ENCODE peak calls at places on chromosomes 6 and 20, in nine cellular contexts. One of them, this sample, is unnamed.

GRCh38 chr6:51514396-51515051 is 572.9 kb downstream of the PKHD1 start:
- DNase-seq in Peyer's patch: no peak
- DNase-seq in lung: no peak
- DNase-seq in cardiac muscle cell: no peak
- DNase-seq in neural progenitor cell: peak
- DNase-seq in tibial nerve: no peak
- DNase-seq in tibial artery: no peak
- DNase-seq in uterus: no peak
- DNase-seq in ovary: no peak
- DNase-seq in this sample: peak

GRCh38 chr20:22597303-22597702 is 12.9 kb upstream of the FOXA2 start:
- DNase-seq in Peyer's patch: no peak
- DNase-seq in lung: no peak
- DNase-seq in cardiac muscle cell: no peak
- DNase-seq in neural progenitor cell: no peak
- DNase-seq in tibial nerve: no peak
- DNase-seq in tibial artery: no peak
- DNase-seq in uterus: no peak
- DNase-seq in ovary: no peak
- DNase-seq in this sample: no peak

GRCh38 chr20:56249244-56249955 is 868 bp downstream of the MC3R start:
- DNase-seq in Peyer's patch: no peak
- DNase-seq in lung: no peak
- DNase-seq in cardiac muscle cell: peak
- DNase-seq in neural progenitor cell: peak
- DNase-seq in tibial nerve: no peak
- DNase-seq in tibial artery: no peak
- DNase-seq in uterus: no peak
- DNase-seq in ovary: peak
- DNase-seq in this sample: no peak

GRCh38 chr6:163626073-163626867 is 211.8 kb downstream of the QKI start:
- DNase-seq in Peyer's patch: no peak
- DNase-seq in lung: no peak
- DNase-seq in cardiac muscle cell: no peak
- DNase-seq in neural progenitor cell: no peak
- DNase-seq in tibial nerve: no peak
- DNase-seq in tibial artery: peak
- DNase-seq in uterus: no peak
- DNase-seq in ovary: no peak
- DNase-seq in this sample: no peak

GRCh38 chr6:103675807-103676406 is 1183.8 kb downstream of the HACE1 start:
- DNase-seq in Peyer's patch: no peak
- DNase-seq in lung: no peak
- DNase-seq in cardiac muscle cell: no peak
- DNase-seq in neural progenitor cell: no peak
- DNase-seq in tibial nerve: no peak
- DNase-seq in tibial artery: no peak
- DNase-seq in uterus: no peak
- DNase-seq in ovary: no peak
- DNase-seq in this sample: no peak

GRCh38 chr6:83637953-83638352 is 70.9 kb downstream of the SNAP91 start:
- DNase-seq in Peyer's patch: no peak
- DNase-seq in lung: no peak
- DNase-seq in cardiac muscle cell: no peak
- DNase-seq in neural progenitor cell: no peak
- DNase-seq in tibial nerve: no peak
- DNase-seq in tibial artery: no peak
- DNase-seq in uterus: no peak
- DNase-seq in ovary: no peak
- DNase-seq in this sample: no peak

GRCh38 chr20:50824137-50824536 is 29.3 kb downstream of the BCAS4 start:
- DNase-seq in Peyer's patch: no peak
- DNase-seq in lung: peak
- DNase-seq in cardiac muscle cell: peak
- DNase-seq in neural progenitor cell: no peak
- DNase-seq in tibial nerve: peak
- DNase-seq in tibial artery: peak
- DNase-seq in uterus: peak
- DNase-seq in ovary: peak
- DNase-seq in this sample: no peak

GRCh38 chr6:21597706-21598273 is 4.2 kb downstream of the SOX4 start:
- DNase-seq in Peyer's patch: no peak
- DNase-seq in lung: no peak
- DNase-seq in cardiac muscle cell: peak
- DNase-seq in neural progenitor cell: no peak
- DNase-seq in tibial nerve: no peak
- DNase-seq in tibial artery: no peak
- DNase-seq in uterus: no peak
- DNase-seq in ovary: no peak
- DNase-seq in this sample: no peak

GRCh38 chr6:54665246-54665645 is 181.3 kb upstream of the FAM83B start:
- DNase-seq in Peyer's patch: no peak
- DNase-seq in lung: no peak
- DNase-seq in cardiac muscle cell: no peak
- DNase-seq in neural progenitor cell: peak
- DNase-seq in tibial nerve: no peak
- DNase-seq in tibial artery: no peak
- DNase-seq in uterus: no peak
- DNase-seq in ovary: no peak
- DNase-seq in this sample: no peak

GRCh38 chr20:36575066-36575743 is 1.8 kb downstream of the TGIF2 start:
- DNase-seq in Peyer's patch: peak
- DNase-seq in lung: peak
- DNase-seq in cardiac muscle cell: peak
- DNase-seq in neural progenitor cell: peak
- DNase-seq in tibial nerve: peak
- DNase-seq in tibial artery: peak
- DNase-seq in uterus: peak
- DNase-seq in ovary: peak
- DNase-seq in this sample: no peak

GRCh38 chr6:152897807-152898399 is 84.9 kb downstream of the FBXO5 start:
- DNase-seq in Peyer's patch: peak
- DNase-seq in lung: peak
- DNase-seq in cardiac muscle cell: peak
- DNase-seq in neural progenitor cell: peak
- DNase-seq in tibial nerve: peak
- DNase-seq in tibial artery: peak
- DNase-seq in uterus: peak
- DNase-seq in ovary: peak
- DNase-seq in this sample: no peak

GRCh38 chr20:23692725-23693124 is 3.9 kb upstream of the CST4 start:
- DNase-seq in Peyer's patch: no peak
- DNase-seq in lung: no peak
- DNase-seq in cardiac muscle cell: no peak
- DNase-seq in neural progenitor cell: no peak
- DNase-seq in tibial nerve: no peak
- DNase-seq in tibial artery: no peak
- DNase-seq in uterus: no peak
- DNase-seq in ovary: no peak
- DNase-seq in this sample: no peak

GRCh38 chr6:35317483-35318199 is 20.0 kb downstream of the DEF6 start:
- DNase-seq in Peyer's patch: no peak
- DNase-seq in lung: no peak
- DNase-seq in cardiac muscle cell: no peak
- DNase-seq in neural progenitor cell: no peak
- DNase-seq in tibial nerve: no peak
- DNase-seq in tibial artery: no peak
- DNase-seq in uterus: no peak
- DNase-seq in ovary: no peak
- DNase-seq in this sample: no peak

GRCh38 chr6:11113038-11113437 is 1.5 kb upstream of the ERVFRD-1 start:
- DNase-seq in Peyer's patch: no peak
- DNase-seq in lung: no peak
- DNase-seq in cardiac muscle cell: peak
- DNase-seq in neural progenitor cell: no peak
- DNase-seq in tibial nerve: no peak
- DNase-seq in tibial artery: no peak
- DNase-seq in uterus: no peak
- DNase-seq in ovary: no peak
- DNase-seq in this sample: no peak

GRCh38 chr6:36666726-36667591 is 11.6 kb upstream of the CDKN1A start:
- DNase-seq in Peyer's patch: peak
- DNase-seq in lung: peak
- DNase-seq in cardiac muscle cell: peak
- DNase-seq in neural progenitor cell: peak
- DNase-seq in tibial nerve: peak
- DNase-seq in tibial artery: peak
- DNase-seq in uterus: peak
- DNase-seq in ovary: peak
- DNase-seq in this sample: peak

GRCh38 chr6:30883743-30884520 is at the start of gene DDR1:
- DNase-seq in Peyer's patch: peak
- DNase-seq in lung: peak
- DNase-seq in cardiac muscle cell: peak
- DNase-seq in neural progenitor cell: peak
- DNase-seq in tibial nerve: no peak
- DNase-seq in tibial artery: peak
- DNase-seq in uterus: peak
- DNase-seq in ovary: peak
- DNase-seq in this sample: no peak

GRCh38 chr6:52020961-52021570 is 66.3 kb downstream of the PKHD1 start:
- DNase-seq in Peyer's patch: no peak
- DNase-seq in lung: no peak
- DNase-seq in cardiac muscle cell: peak
- DNase-seq in neural progenitor cell: peak
- DNase-seq in tibial nerve: no peak
- DNase-seq in tibial artery: no peak
- DNase-seq in uterus: no peak
- DNase-seq in ovary: no peak
- DNase-seq in this sample: no peak

GRCh38 chr6:9516207-9516606 is 898.7 kb downstream of the TFAP2A start:
- DNase-seq in Peyer's patch: no peak
- DNase-seq in lung: no peak
- DNase-seq in cardiac muscle cell: peak
- DNase-seq in neural progenitor cell: peak
- DNase-seq in tibial nerve: no peak
- DNase-seq in tibial artery: no peak
- DNase-seq in uterus: no peak
- DNase-seq in ovary: no peak
- DNase-seq in this sample: no peak

DNA sequence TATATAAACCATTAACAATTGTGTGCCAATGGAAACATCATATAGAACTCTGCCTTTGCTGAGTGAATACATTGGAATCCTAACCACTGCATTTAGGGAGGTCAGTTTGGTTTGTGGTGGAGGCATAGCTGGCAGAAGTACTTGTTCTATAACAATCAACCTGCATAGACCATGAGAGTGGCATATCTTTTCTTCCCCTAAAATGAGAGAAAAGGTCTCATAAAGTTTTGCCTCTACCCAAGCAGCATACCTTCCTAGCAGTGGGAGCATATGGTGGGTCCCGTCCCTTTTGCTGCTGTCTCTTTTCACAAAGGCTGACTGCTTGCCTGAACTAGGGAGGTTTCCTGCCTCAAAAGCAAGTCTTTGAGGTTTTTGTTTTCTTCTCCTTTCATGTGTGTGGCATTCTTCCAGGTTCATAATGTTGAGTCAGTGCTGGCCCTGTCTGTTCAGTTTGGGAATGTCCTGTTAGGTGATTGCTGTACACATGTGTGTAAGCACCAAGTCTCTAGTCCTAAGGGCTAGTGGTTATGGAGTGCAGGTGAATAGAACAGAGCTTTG is 61.2 kb upstream of the SUPT3H start:
- DNase-seq in Peyer's patch: no peak
- DNase-seq in lung: no peak
- DNase-seq in cardiac muscle cell: peak
- DNase-seq in neural progenitor cell: no peak
- DNase-seq in tibial nerve: no peak
- DNase-seq in tibial artery: no peak
- DNase-seq in uterus: no peak
- DNase-seq in ovary: no peak
- DNase-seq in this sample: peak
- H3K27ac ChIP-seq in Peyer's patch: no peak
- H3K27ac ChIP-seq in lung: no peak
- H3K27ac ChIP-seq in cardiac muscle cell: no peak
- H3K27ac ChIP-seq in neural progenitor cell: no peak
- H3K27ac ChIP-seq in tibial nerve: no peak
- H3K27ac ChIP-seq in tibial artery: no peak
- H3K27ac ChIP-seq in uterus: no peak
- H3K27ac ChIP-seq in ovary: no peak
- H3K27ac ChIP-seq in this sample: peak

DNA sequence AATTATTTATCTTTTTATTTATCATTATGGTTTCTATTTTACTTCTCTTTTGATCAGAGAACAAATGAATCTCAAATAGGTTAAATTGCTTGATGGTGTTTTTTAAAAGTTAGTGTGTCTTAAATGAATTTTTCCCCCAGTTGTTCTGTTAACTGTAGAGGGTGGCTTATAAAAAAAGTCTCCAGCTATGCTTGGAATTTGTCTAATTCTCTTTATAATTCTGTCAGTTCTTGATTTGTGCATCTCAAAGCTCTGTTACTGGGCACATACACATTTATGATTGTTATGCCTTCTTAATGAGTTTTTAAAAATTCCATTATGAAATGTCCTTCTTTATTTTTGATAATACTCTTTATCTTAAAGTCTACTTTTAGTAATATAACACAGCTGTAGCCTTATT is 58.0 kb downstream of the LIN28B start:
- DNase-seq in Peyer's patch: no peak
- DNase-seq in lung: no peak
- DNase-seq in cardiac muscle cell: no peak
- DNase-seq in neural progenitor cell: no peak
- DNase-seq in tibial nerve: no peak
- DNase-seq in tibial artery: no peak
- DNase-seq in uterus: no peak
- DNase-seq in ovary: no peak
- DNase-seq in this sample: no peak
- H3K27ac ChIP-seq in Peyer's patch: no peak
- H3K27ac ChIP-seq in lung: no peak
- H3K27ac ChIP-seq in cardiac muscle cell: no peak
- H3K27ac ChIP-seq in neural progenitor cell: no peak
- H3K27ac ChIP-seq in tibial nerve: no peak
- H3K27ac ChIP-seq in tibial artery: no peak
- H3K27ac ChIP-seq in uterus: no peak
- H3K27ac ChIP-seq in ovary: no peak
- H3K27ac ChIP-seq in this sample: no peak

GRCh38 chr6:3911614-3912336 is 62.6 kb downstream of the FAM50B start:
- DNase-seq in Peyer's patch: no peak
- DNase-seq in lung: peak
- DNase-seq in cardiac muscle cell: peak
- DNase-seq in neural progenitor cell: no peak
- DNase-seq in tibial nerve: no peak
- DNase-seq in tibial artery: peak
- DNase-seq in uterus: peak
- DNase-seq in ovary: peak
- DNase-seq in this sample: no peak
- H3K27ac ChIP-seq in Peyer's patch: no peak
- H3K27ac ChIP-seq in lung: no peak
- H3K27ac ChIP-seq in cardiac muscle cell: peak
- H3K27ac ChIP-seq in neural progenitor cell: no peak
- H3K27ac ChIP-seq in tibial nerve: peak
- H3K27ac ChIP-seq in tibial artery: peak
- H3K27ac ChIP-seq in uterus: peak
- H3K27ac ChIP-seq in ovary: no peak
- H3K27ac ChIP-seq in this sample: peak

DNA sequence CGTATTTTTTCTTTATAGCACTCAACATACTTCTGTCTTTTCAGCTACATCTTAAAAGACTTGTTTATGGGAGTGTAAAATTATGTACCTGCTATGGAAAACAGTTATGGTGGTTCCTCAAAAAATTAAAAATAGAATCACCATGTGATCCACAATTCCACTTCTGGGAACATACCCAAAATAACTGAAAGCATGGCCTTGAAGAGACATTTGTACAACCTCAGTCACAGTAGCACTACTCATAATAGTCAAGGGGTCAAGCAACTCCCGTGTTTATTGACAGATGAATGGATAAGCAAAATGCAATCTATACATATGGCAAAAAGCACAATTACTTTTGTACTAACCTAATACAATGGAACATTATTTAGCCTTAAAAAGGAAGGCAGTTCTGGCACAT is 74.5 kb downstream of the METTL24 start:
- DNase-seq in Peyer's patch: no peak
- DNase-seq in lung: no peak
- DNase-seq in cardiac muscle cell: no peak
- DNase-seq in neural progenitor cell: no peak
- DNase-seq in tibial nerve: no peak
- DNase-seq in tibial artery: no peak
- DNase-seq in uterus: no peak
- DNase-seq in ovary: no peak
- DNase-seq in this sample: no peak
- H3K27ac ChIP-seq in Peyer's patch: no peak
- H3K27ac ChIP-seq in lung: no peak
- H3K27ac ChIP-seq in cardiac muscle cell: no peak
- H3K27ac ChIP-seq in neural progenitor cell: no peak
- H3K27ac ChIP-seq in tibial nerve: no peak
- H3K27ac ChIP-seq in tibial artery: peak
- H3K27ac ChIP-seq in uterus: no peak
- H3K27ac ChIP-seq in ovary: no peak
- H3K27ac ChIP-seq in this sample: no peak